ENCODE peak calls at places on chromosome 9, in five cellular contexts. V is sigmoid colon, Y is heart left ventricle, M is body of pancreas, T is GM06990. Z is an unnamed sample.

GRCh38 chr9:76592105-76593010 is 133.4 kb downstream of the GCNT1 start:
- DNase-seq in V (no peak), Y (no peak), M (no peak), T (no peak), Z (no peak)

GRCh38 chr9:133906218-133906617 is 85.9 kb downstream of the VAV2 start:
- DNase-seq in V (no peak), Y (no peak), M (no peak), T (no peak), Z (no peak)

GRCh38 chr9:127930298-127931091 is at the start of gene PIP5KL1:
- DNase-seq in V (peak), Y (peak), M (peak), T (peak), Z (peak)

GRCh38 chr9:107144475-107144874 is 138.6 kb upstream of the RAD23B start:
- DNase-seq in V (no peak), Y (no peak), M (no peak), T (no peak), Z (no peak)

GRCh38 chr9:126407125-126407870 is 80.7 kb downstream of the MVB12B start:
- DNase-seq in V (no peak), Y (no peak), M (no peak), T (no peak), Z (no peak)

GRCh38 chr9:26800322-26800721 is 92.3 kb downstream of the CAAP1 start:
- DNase-seq in V (no peak), Y (no peak), M (no peak), T (no peak), Z (peak)

GRCh38 chr9:118522093-118523028 is 818.2 kb downstream of the TLR4 start:
- DNase-seq in V (no peak), Y (peak), M (peak), T (peak), Z (peak)

GRCh38 chr9:95499847-95500246 is 16.9 kb downstream of the PTCH1 start:
- DNase-seq in V (no peak), Y (no peak), M (no peak), T (no peak), Z (no peak)

GRCh38 chr9:126203313-126203712 is 123.3 kb upstream of the MVB12B start:
- DNase-seq in V (no peak), Y (no peak), M (no peak), T (no peak), Z (no peak)

GRCh38 chr9:124284940-124285441 is 27.2 kb downstream of the NEK6 start:
- DNase-seq in V (peak), Y (peak), M (peak), T (no peak), Z (no peak)

GRCh38 chr9:127975376-127976315 is 5.1 kb downstream of the EEIG1 start:
- DNase-seq in V (no peak), Y (peak), M (no peak), T (no peak), Z (no peak)

GRCh38 chr9:109765821-109766220 is 14.2 kb upstream of the PALM2AKAP2 start:
- DNase-seq in V (no peak), Y (no peak), M (no peak), T (no peak), Z (no peak)

GRCh38 chr9:94799578-94800264 is 73.2 kb downstream of the AOPEP start:
- DNase-seq in V (no peak), Y (no peak), M (no peak), T (no peak), Z (no peak)

GRCh38 chr9:21854594-21854993 is 52.2 kb downstream of the MTAP start:
- DNase-seq in V (no peak), Y (no peak), M (peak), T (no peak), Z (no peak)

GRCh38 chr9:81492710-81493447 is 196.5 kb downstream of the TLE1 start:
- DNase-seq in V (no peak), Y (no peak), M (no peak), T (no peak), Z (no peak)

GRCh38 chr9:115036691-115037090 is 81.3 kb downstream of the TNC start:
- DNase-seq in V (no peak), Y (no peak), M (no peak), T (no peak), Z (peak)

GRCh38 chr9:93096131-93096802 is at the start of gene CARD19:
- DNase-seq in V (peak), Y (peak), M (peak), T (no peak), Z (peak)

GRCh38 chr9:82982271-82982880 is 80.6 kb downstream of the RASEF start:
- DNase-seq in V (no peak), Y (no peak), M (no peak), T (no peak), Z (no peak)

GRCh38 chr9:113807173-113808061 is 68.7 kb upstream of the ZNF618 start:
- DNase-seq in V (peak), Y (peak), M (peak), T (peak), Z (peak)

GRCh38 chr9:18138676-18139075 is 335.3 kb upstream of the ADAMTSL1 start:
- DNase-seq in V (no peak), Y (no peak), M (no peak), T (no peak), Z (no peak)

GRCh38 chr9:127698985-127699670 is 7.7 kb upstream of the CFAP157 start:
- DNase-seq in V (peak), Y (peak), M (peak), T (peak), Z (peak)

GRCh38 chr9:135519179-135519971 is 1.9 kb upstream of the LCN1 start:
- DNase-seq in V (no peak), Y (no peak), M (no peak), T (no peak), Z (no peak)

GRCh38 chr9:20376780-20377179 is 245.5 kb downstream of the MLLT3 start:
- DNase-seq in V (no peak), Y (no peak), M (no peak), T (no peak), Z (peak)

GRCh38 chr9:132243156-132244074 is 81.6 kb downstream of the NTNG2 start:
- DNase-seq in V (no peak), Y (no peak), M (peak), T (no peak), Z (no peak)
- H3K4me3 ChIP-seq in V (no peak), Y (no peak), M (no peak), T (no peak), Z (no peak)

GRCh38 chr9:74645007-74645639 is 148.0 kb downstream of the RORB start:
- DNase-seq in V (no peak), Y (no peak), M (no peak), T (no peak), Z (peak)
- TF ChIP-seq CTCF in V (no peak), Y (peak), M (peak), T (peak), Z (peak)

GRCh38 chr9:131728546-131728910 is 11.3 kb downstream of the RAPGEF1 start:
- DNase-seq in V (no peak), Y (no peak), M (no peak), T (no peak), Z (peak)
- H3K4me3 ChIP-seq in V (no peak), Y (no peak), M (no peak), T (peak), Z (peak)

DNA sequence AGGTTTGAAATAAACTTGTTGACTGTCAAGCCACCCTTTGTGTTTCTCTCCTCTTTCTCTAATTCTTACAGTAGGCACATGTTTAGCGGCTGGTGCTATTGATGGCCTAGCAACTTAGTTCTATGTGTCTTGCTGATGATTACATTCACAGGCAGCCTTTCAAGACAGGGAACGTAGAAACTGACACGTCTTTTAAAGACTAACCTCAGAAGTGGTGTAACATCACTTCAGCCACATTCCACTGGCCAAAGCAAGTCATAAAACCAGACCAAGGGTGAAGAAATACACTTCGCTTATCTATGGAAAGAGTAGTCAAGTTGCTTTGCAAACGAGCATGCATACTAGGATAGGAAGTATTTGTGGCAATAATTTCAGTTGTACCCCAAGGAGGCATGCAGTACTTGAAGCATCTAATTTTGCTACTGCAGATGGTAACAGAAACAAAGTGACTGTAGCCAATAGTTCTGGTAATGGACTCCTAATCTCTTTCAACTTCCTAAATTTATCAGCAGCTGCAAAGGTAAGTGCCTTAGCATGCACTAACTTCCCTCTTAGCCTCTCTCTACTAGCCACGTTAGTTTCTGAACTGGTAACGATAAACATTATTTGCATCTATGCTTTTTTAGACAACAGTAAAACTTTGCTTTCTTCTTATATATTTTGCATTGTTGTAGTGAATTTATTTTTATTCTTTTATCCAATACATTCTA is 6.4 kb upstream of the CKS2 start:
- DNase-seq in V (no peak), Y (no peak), M (no peak), T (peak), Z (peak)
- TF ChIP-seq CTCF in V (no peak), Y (no peak), M (no peak), T (no peak), Z (no peak)

DNA sequence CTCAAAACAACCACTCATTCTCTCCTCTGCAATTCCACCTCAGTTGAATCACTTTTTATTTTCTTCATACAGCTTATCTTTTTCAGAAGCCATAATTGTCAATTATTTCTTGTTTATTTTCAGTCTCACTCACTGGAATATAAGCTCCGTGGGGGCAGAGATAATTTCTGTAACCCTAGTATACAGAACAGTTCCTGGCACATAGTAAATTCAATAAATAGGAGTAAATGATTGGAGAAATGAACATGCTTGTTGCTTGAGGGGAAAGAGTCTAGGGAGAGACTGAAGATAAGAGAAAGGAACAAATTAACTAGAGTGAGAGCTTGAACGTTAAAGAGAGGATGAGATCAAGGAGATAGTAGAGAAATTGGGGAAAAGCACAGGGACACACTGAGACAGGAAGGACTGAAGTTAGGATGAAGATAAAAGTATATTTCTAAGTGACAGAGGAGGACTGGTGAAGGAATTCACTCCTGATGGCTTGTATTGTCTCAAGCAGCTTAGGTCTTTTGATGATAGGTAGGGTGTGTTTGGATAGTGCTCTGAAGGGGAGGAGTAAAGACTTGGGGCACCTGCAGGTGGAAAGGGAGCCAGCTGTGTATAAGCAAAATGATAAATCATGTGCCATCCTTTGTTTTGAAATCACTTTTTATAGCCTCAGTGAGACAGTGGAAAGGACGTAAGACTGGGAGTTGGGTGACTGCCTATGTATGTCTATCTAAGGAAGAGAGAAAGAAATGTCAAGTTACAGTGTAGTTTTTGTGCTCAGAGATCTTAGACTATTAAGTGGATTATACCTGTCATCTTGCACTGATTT is 2.2 kb downstream of the NAA35 start:
- DNase-seq in V (no peak), Y (no peak), M (no peak), T (no peak), Z (no peak)
- H3K4me3 ChIP-seq in V (no peak), Y (no peak), M (no peak), T (no peak), Z (no peak)

GRCh38 chr9:98121096-98121495 is 2.1 kb upstream of the TRIM14 start:
- DNase-seq in V (no peak), Y (no peak), M (no peak), T (no peak), Z (no peak)
- TF ChIP-seq CTCF in V (no peak), Y (no peak), M (no peak), T (no peak), Z (no peak)